ENCODE peak calls at places on chromosome 17, in nine cellular contexts. U is neural progenitor cell; Z is right atrium auricular region; Y is vagina; F is CD8-positive, alpha-beta T cell; Q is ovary; K is adipocyte; I is astrocyte; J is SK-N-SH. W is an unnamed sample.
A peak's percentile ranks its signal among the peaks of the same experiment; 100 is the strongest.

GRCh38 chr17:34300652-34301390 is 15.3 kb downstream of the CCL11 start:
- DNase-seq in I (peak; percentile 92), Z (no peak), Y (no peak), Q (no peak), K (peak; percentile 42), J (no peak), U (no peak), F (no peak), W (peak; percentile 13)

GRCh38 chr17:1480747-1481465 is 11.6 kb downstream of the MYO1C start:
- DNase-seq in J (no peak), Z (no peak), U (no peak), F (no peak), Q (no peak), I (peak; percentile 67), Y (no peak), K (no peak), W (peak; percentile 44)

GRCh38 chr17:1732241-1733046 is 7.9 kb downstream of the WDR81 start:
- DNase-seq in K (no peak), Y (no peak), F (no peak), J (no peak), I (no peak), Z (no peak), Q (no peak), U (no peak), W (no peak)

GRCh38 chr17:56597495-56597990 is 4.0 kb downstream of the NOG start:
- DNase-seq in Z (no peak), I (no peak), F (no peak), Y (no peak), Q (no peak), K (peak; percentile 62), J (peak; percentile 56), U (peak; percentile 81), W (peak; percentile 20)

GRCh38 chr17:29363716-29364115 is 26.4 kb upstream of the TAOK1 start:
- DNase-seq in I (no peak), J (no peak), U (no peak), Q (no peak), F (no peak), K (no peak), Z (no peak), Y (no peak), W (no peak)

GRCh38 chr17:13002761-13003453 is 14.9 kb downstream of the ELAC2 start:
- DNase-seq in Q (peak; percentile 70), U (peak; percentile 87), K (peak; percentile 91), F (peak; percentile 36), Z (peak; percentile 91), I (peak; percentile 40), Y (no peak), J (peak; percentile 78), W (peak; percentile 47)

GRCh38 chr17:76538281-76538931 is 897 bp upstream of the CYGB start:
- DNase-seq in U (peak; percentile 64), K (no peak), J (peak; percentile 63), Q (no peak), Z (no peak), Y (no peak), I (no peak), F (no peak), W (no peak)

GRCh38 chr17:9928601-9929341 is 23.7 kb upstream of the RCVRN start:
- DNase-seq in Q (peak; percentile 19), Z (no peak), K (peak; percentile 87), U (peak; percentile 81), I (peak; percentile 64), Y (no peak), F (no peak), J (peak; percentile 58), W (peak; percentile 65)

GRCh38 chr17:47227862-47228261 is 18.7 kb downstream of the MYL4 start:
- DNase-seq in I (no peak), F (no peak), U (no peak), K (no peak), Y (no peak), Q (no peak), Z (no peak), J (no peak), W (no peak)

GRCh38 chr17:47231334-47231733 is 22.2 kb downstream of the MYL4 start:
- DNase-seq in Y (no peak), U (no peak), Q (no peak), F (no peak), K (no peak), J (no peak), I (no peak), Z (no peak), W (no peak)

GRCh38 chr17:47231866-47232265 is 21.8 kb upstream of the ITGB3 start:
- DNase-seq in F (no peak), J (no peak), Z (no peak), Q (no peak), U (no peak), I (no peak), K (no peak), Y (no peak), W (no peak)

GRCh38 chr17:47230864-47231263 is 21.7 kb downstream of the MYL4 start:
- DNase-seq in F (no peak), U (no peak), J (no peak), I (no peak), Y (no peak), K (no peak), Z (no peak), Q (no peak), W (no peak)

DNA sequence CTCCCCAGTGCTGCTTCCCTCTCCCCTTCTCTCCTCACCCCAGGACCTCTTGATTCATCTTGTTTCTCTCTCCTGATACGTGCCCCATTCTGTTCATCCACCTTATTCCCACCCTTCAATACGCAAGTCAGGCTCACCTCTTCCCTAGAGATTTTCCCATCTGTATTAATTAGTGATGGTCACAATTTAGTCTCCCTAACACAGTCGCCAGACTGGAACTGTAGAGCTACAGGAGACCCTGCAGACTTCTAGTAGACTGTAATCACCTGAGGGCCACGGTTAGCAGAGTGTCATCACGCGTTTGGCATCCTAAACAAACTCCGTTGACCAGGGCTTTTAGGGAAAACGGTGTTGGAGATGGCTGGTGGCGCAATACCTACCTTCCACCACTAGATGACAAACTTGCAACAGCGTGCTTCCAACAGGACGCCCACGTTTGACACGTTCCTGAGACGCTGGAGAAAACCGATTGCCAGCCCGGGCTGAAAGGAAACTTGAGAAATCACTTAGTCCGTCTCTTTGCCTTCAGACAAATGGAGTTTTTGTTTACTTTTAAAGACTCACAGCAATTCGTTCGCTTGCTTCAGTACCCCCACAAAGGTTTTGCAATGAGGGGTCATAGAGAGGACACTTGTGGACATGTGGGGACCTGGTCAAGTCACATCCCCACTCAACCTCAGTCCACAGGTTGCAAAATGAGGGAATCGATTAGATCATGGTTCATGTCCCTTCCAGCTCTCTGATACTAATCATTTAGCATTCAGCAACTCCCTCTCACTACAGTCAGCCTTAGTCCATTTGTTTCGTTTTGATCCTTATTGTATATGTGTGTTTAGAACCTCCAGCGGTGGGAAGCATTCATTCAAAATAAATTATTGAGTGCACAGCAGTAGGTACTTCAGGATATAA is 20.6 kb downstream of the MYL4 start:
- DNase-seq in J (peak; percentile 87), Q (peak; percentile 80), K (peak; percentile 98), F (peak; percentile 66), U (peak; percentile 92), Y (peak; percentile 96), Z (peak; percentile 97), I (peak; percentile 86), W (peak; percentile 90)
- H3K4me3 ChIP-seq in J (peak overlapping the region; percentile 4), Q (peak overlapping the region; percentile 20), K (peak overlapping the region; percentile 75), F (no peak overlapping the region), U (no peak overlapping the region), Y (peak overlapping the region; percentile 28), Z (no peak overlapping the region), I (peak overlapping the region; percentile 55), W (no peak overlapping the region)

GRCh38 chr17:59840908-59841666 is 51.7 kb downstream of the TUBD1 start:
- DNase-seq in Q (no peak), J (no peak), F (no peak), I (no peak), K (no peak), U (no peak), Y (no peak), Z (no peak), W (no peak)

GRCh38 chr17:59838196-59838911 is 54.4 kb downstream of the TUBD1 start:
- DNase-seq in Z (no peak), J (no peak), Q (no peak), Y (no peak), I (no peak), U (no peak), F (no peak), K (peak; percentile 43), W (no peak)

GRCh38 chr17:59840329-59840907 is 52.3 kb downstream of the TUBD1 start:
- DNase-seq in J (no peak), Q (no peak), F (no peak), Y (no peak), Z (peak; percentile 48), K (no peak), U (peak; percentile 45), I (no peak), W (no peak)

GRCh38 chr17:59839646-59840328 is 53.0 kb downstream of the TUBD1 start:
- DNase-seq in Q (no peak), F (no peak), I (no peak), U (peak; percentile 13), Y (no peak), Z (peak; percentile 34), J (no peak), K (peak; percentile 50), W (no peak)

DNA sequence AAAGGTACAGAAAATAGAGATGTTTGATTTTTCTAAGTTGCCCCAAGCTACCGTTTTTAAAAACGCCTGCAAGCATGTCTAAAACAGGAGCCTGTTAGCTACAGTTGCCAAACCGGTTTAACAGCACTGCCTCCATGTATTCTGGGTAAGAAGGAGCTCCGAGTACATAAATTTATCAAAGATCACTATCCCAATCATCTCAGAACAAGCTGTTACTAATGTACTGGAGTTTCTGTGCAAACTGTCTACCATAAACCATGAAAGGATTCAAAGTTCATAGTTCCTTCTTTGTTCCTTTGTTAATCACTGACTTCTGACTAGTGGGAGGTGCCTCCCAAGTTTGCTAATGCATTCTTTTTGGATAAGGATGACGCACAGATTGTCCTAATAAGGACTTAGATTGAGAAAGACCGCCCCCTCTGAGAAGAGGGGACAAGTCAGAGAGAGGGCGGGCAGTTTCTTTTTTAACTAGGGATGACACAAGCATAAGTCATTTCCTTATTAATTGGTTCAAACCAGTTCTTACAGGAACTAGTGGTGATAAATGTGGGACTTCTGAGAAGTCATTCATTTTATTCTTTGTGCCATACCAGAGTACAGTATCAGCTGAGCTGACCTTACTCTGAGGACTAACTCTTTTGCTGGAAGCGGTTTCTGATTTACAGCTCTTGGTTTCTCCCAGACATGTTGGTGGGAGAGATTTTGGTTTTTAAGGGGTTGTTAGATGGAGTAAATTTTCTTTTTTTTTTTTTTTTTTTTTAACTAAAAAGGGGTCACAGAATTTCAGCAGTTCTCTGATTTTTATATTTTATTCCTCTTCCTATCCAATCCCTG is 55.2 kb downstream of the TUBD1 start:
- DNase-seq in I (peak; percentile 100), Q (peak; percentile 59), J (no peak), F (peak; percentile 72), Y (peak; percentile 98), Z (peak; percentile 82), K (peak; percentile 99), U (peak; percentile 82), W (peak; percentile 85)
- H3K36me3 ChIP-seq in I (peaks cover 36% of the 10 kb centered on the region), Q (no peaks in the 10 kb centered on the region), J (peaks cover 46% of the 10 kb centered on the region), F (no peaks in the 10 kb centered on the region), Y (no peaks in the 10 kb centered on the region), Z (peaks cover 38% of the 10 kb centered on the region), K (peaks cover 32% of the 10 kb centered on the region), U (no peaks in the 10 kb centered on the region), W (peaks cover 44% of the 10 kb centered on the region)

GRCh38 chr17:48627242-48627597 is 1.1 kb upstream of the HOXB9 start:
- DNase-seq in K (no peak), Z (no peak), U (no peak), J (no peak), Q (no peak), Y (no peak), F (no peak), I (no peak), W (no peak)
- H3K4me3 ChIP-seq in K (no peak overlapping the region), Z (no peak overlapping the region), U (no peak overlapping the region), J (no peak overlapping the region), Q (no peak overlapping the region), Y (no peak overlapping the region), F (peak overlapping the region; percentile 17), I (no peak overlapping the region), W (peak overlapping the region; percentile 74)

DNA sequence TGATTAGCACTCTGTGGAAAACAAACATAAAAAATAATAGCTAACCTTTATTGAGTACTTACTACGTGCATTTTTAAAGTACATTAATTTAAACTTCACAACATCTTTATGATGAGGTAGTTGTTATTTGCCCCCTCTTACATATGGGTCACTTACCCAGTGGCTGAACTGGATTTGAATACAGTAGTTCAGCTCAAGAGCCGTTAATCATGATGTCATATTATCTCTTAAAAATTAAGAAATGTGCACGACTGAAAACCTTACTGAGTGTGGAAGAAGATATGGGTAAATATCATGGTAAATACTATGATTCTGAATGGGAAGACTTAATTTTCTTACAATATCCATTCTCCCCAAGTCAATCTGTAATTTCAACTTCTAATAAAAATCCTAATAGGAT is 17.6 kb downstream of the NDEL1 start:
- DNase-seq in J (no peak), Q (no peak), U (no peak), F (no peak), I (no peak), K (no peak), Y (no peak), Z (no peak), W (no peak)
- H3K36me3 ChIP-seq in J (peaks cover 87% of the 10 kb centered on the region), Q (no peaks in the 10 kb centered on the region), U (peaks cover 12% of the 10 kb centered on the region), F (peaks cover 50% of the 10 kb centered on the region), I (peaks cover 72% of the 10 kb centered on the region), K (peaks cover 92% of the 10 kb centered on the region), Y (peaks cover 5% of the 10 kb centered on the region), Z (peaks cover 86% of the 10 kb centered on the region), W (peaks cover 83% of the 10 kb centered on the region)